ENCODE peak calls at places on chromosome 14, in six cellular contexts. C is hypothalamus; O is lower leg skin; V is H7; M is NCI-H1092 treated with DMSO at 0.1 percent for 48 hours; U is activated gamma-delta T cell treated with anti-CD3 and anti-CD28 coated beads, Interleukin-2, amount 50 U/mL, for 16 hours. H is an unnamed sample.

GRCh38 chr14:52874389-52874788 is 76.5 kb downstream of the FERMT2 start:
- DNase-seq in C (no peak), O (no peak), V (no peak), M (no peak), U (no peak), H (no peak)

GRCh38 chr14:85380891-85381290 is 149.1 kb upstream of the FLRT2 start:
- DNase-seq in C (no peak), O (no peak), V (no peak), M (no peak), U (no peak), H (no peak)

GRCh38 chr14:72434856-72435255 is 459.0 kb downstream of the DPF3 start:
- DNase-seq in C (no peak), O (no peak), V (no peak), M (no peak), U (no peak), H (no peak)

GRCh38 chr14:92412912-92413311 is 89.9 kb downstream of the SLC24A4 start:
- DNase-seq in C (no peak), O (no peak), V (no peak), M (no peak), U (no peak), H (no peak)

GRCh38 chr14:58744951-58745350 is 107.2 kb downstream of the DACT1 start:
- DNase-seq in C (no peak), O (no peak), V (no peak), M (no peak), U (no peak), H (no peak)

GRCh38 chr14:92625213-92625612 is 111.6 kb downstream of the RIN3 start:
- DNase-seq in C (no peak), O (no peak), V (no peak), M (no peak), U (no peak), H (no peak)

GRCh38 chr14:96083667-96084320 is 44.6 kb downstream of the C14orf132 start:
- DNase-seq in C (no peak), O (no peak), V (no peak), M (peak), U (no peak), H (no peak)

GRCh38 chr14:37598085-37598972 is 2.9 kb downstream of the TTC6 start:
- DNase-seq in C (no peak), O (no peak), V (peak), M (peak), U (no peak), H (no peak)

GRCh38 chr14:85574849-85575616 is 45.1 kb downstream of the FLRT2 start:
- DNase-seq in C (no peak), O (no peak), V (peak), M (no peak), U (no peak), H (no peak)

GRCh38 chr14:62604524-62604923 is 440.7 kb downstream of the KCNH5 start:
- DNase-seq in C (no peak), O (no peak), V (no peak), M (no peak), U (no peak), H (no peak)

GRCh38 chr14:74922752-74923401 is at the start of gene RPS6KL1:
- DNase-seq in C (peak), O (peak), V (peak), M (peak), U (peak), H (peak)

GRCh38 chr14:22427771-22428228 is 161.2 kb downstream of the DAD1 start:
- DNase-seq in C (no peak), O (no peak), V (no peak), M (no peak), U (no peak), H (peak)

GRCh38 chr14:38409081-38409705 is 153.3 kb upstream of the CLEC14A start:
- DNase-seq in C (no peak), O (no peak), V (no peak), M (no peak), U (no peak), H (no peak)